ENCODE peak calls at places on chromosome 13, in four cellular contexts. N is hepatocyte, I is right cardiac atrium, J is hippocampal formation. Q is an unnamed sample.
A peak's percentile ranks its signal among the peaks of the same experiment; 100 is the strongest.

GRCh38 chr13:19864018-19864338 is 529 bp upstream of the ZMYM5 start:
- DNase-seq in I (peak; percentile 92), J (no peak), N (peak; percentile 78), Q (peak; percentile 80)

GRCh38 chr13:109700176-109700575 is 86.2 kb downstream of the IRS2 start:
- DNase-seq in N (peak; percentile 77), J (peak; percentile 40), I (peak; percentile 91), Q (peak; percentile 54)

GRCh38 chr13:110113284-110113764 is 193.6 kb downstream of the COL4A1 start:
- DNase-seq in I (no peak), J (no peak), N (no peak), Q (peak; percentile 81)

GRCh38 chr13:74132768-74133656 is 1.2 kb downstream of the KLF12 start:
- DNase-seq in J (no peak), I (peak; percentile 73), N (peak; percentile 45), Q (peak; percentile 54)

GRCh38 chr13:91659583-91660415 is 261.4 kb downstream of the GPC5 start:
- DNase-seq in I (no peak), N (no peak), J (no peak), Q (no peak)

GRCh38 chr13:113061271-113061625 is 44.3 kb upstream of the F7 start:
- DNase-seq in N (no peak), J (peak; percentile 71), I (peak; percentile 33), Q (no peak)

GRCh38 chr13:24661713-24662112 is 18.5 kb upstream of the ATP12A start:
- DNase-seq in N (no peak), I (no peak), J (no peak), Q (no peak)

GRCh38 chr13:24500977-24501376 is 11.6 kb downstream of the PARP4 start:
- DNase-seq in J (no peak), N (no peak), I (no peak), Q (peak; percentile 52)

Q was measured in M059J.